ENCODE peak calls at places on chromosomes 13 and 19, in five cellular contexts. S is SK-N-SH, A is lower lobe of right lung, P is sigmoid colon, V is OCI-LY7. O is an unnamed sample.

GRCh38 chr13:100526299-100527030 is 62.1 kb downstream of the GGACT start:
- DNase-seq in V (no peak), S (no peak), P (peak; percentile 28), A (no peak), O (no peak)

GRCh38 chr19:36103842-36104552 is 6.9 kb upstream of the OVOL3 start:
- DNase-seq in V (no peak), S (no peak), P (no peak), A (no peak), O (no peak)

GRCh38 chr13:45621950-45622349 is 6.4 kb upstream of the ERICH6B start:
- DNase-seq in A (no peak), V (no peak), S (no peak), P (no peak), O (no peak)

GRCh38 chr19:47028372-47028672 is 8.7 kb downstream of the NPAS1 start:
- DNase-seq in A (no peak), P (no peak), V (no peak), S (peak; percentile 78), O (no peak)

GRCh38 chr19:48491793-48492123 is 19.9 kb downstream of the LMTK3 start:
- DNase-seq in A (no peak), V (no peak), S (no peak), P (no peak), O (no peak)

GRCh38 chr13:64591981-64592380 is 2638.2 kb downstream of the PCDH9 start:
- DNase-seq in P (no peak), A (no peak), V (no peak), S (no peak), O (no peak)

GRCh38 chr13:79711631-79712030 is 230.7 kb downstream of the NDFIP2 start:
- DNase-seq in V (no peak), S (no peak), P (no peak), A (no peak), O (no peak)

GRCh38 chr13:109655206-109655600 is 131.2 kb downstream of the IRS2 start:
- DNase-seq in A (no peak), P (no peak), V (no peak), S (peak; percentile 61), O (no peak)

GRCh38 chr13:95553614-95554385 is 1.3 kb downstream of the CLDN10 start:
- DNase-seq in P (no peak), S (no peak), V (no peak), A (peak; percentile 48), O (no peak)

GRCh38 chr13:97433727-97434416 is at the start of gene RAP2A:
- DNase-seq in A (peak; percentile 93), P (peak; percentile 96), S (peak; percentile 88), V (peak; percentile 84), O (peak; percentile 93)

GRCh38 chr19:17200408-17201079 is 14.6 kb upstream of the USE1 start:
- DNase-seq in P (no peak), V (no peak), S (peak; percentile 49), A (no peak), O (no peak)

GRCh38 chr19:45340899-45341453 is 426 bp downstream of the KLC3 start:
- DNase-seq in P (no peak), A (no peak), V (no peak), S (no peak), O (no peak)

DNA sequence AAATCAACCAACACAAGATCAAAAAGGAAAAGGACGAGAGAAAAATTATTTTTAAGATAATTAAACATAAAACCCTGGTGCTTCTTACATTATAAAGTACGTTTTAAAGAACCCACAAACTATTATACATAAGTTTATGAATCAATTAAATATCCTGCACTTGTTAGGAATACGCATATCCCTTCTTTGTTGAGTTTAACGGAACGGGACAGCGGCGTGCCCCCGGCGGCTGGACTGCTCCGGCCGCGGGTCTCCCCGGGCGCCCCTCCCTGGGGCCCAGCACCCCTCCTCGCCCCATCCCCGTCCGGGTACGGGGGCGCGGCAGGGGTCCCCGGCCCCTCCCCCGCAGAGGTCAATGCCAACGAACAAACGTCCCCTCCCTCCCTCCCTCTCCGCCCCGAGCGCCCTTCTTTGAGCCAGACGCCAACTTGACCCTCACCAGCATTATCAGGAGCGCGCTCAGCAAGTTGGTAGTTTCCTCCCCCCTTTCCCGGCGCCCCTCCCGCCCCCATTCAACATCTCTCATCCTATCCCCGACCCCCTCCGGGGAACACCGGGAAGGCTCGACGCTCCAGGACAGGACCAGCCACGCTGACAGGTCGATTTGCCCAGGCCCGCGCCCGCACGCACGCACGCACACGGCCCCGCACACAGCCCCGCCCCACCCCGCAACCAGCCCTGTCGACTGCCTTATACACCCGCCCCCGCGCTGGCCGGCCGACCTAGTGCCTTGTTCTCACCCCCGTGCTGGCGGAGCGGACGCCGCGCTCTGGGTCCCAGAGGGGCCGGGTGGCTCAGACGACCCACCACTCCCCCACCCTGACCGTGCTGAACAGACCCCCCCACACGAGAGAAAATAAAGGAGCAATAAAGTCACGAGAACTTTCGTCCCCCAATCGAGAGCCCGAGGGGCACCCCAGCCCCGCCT is 5.1 kb downstream of the LYL1 start:
- DNase-seq in P (peak; percentile 87), A (peak; percentile 85), V (no peak), S (no peak), O (peak; percentile 63)
- TF ChIP-seq CTCF in P (no peak), A (no peak), V (no peak), S (no peak), O (no peak)

DNA sequence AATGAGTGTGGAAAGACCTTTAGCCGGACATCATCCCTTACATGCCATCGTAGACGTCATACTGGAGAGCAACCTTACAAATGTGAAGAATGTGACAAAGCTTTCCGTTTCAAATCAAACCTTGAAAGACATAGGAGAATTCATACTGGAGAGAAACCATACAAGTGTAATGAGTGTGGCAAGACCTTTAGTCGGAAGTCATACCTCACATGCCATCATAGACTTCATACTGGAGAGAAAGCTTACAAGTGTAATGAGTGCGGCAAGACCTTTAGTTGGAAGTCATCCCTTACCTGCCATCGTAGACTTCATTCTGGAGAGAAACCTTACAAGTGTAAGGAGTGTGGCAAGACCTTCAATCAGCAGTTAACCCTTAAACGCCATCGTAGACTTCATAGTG is 11.7 kb upstream of the ZNF813 start:
- DNase-seq in P (no peak), V (no peak), A (no peak), S (no peak), O (no peak)
- H3K9me3 ChIP-seq in P (peaks cover 55% of the 10 kb centered on the region), V (peaks cover 44% of the 10 kb centered on the region), A (peaks cover 74% of the 10 kb centered on the region), S (peaks cover 23% of the 10 kb centered on the region), O (no peaks in the 10 kb centered on the region)

GRCh38 chr19:2335848-2336247 is 7.4 kb downstream of the SPPL2B start:
- DNase-seq in A (no peak), V (no peak), P (no peak), S (no peak), O (no peak)

GRCh38 chr19:2338055-2338615 is 9.7 kb downstream of the SPPL2B start:
- DNase-seq in P (no peak), A (no peak), S (no peak), V (no peak), O (no peak)

GRCh38 chr19:2336528-2337328 is 8.2 kb downstream of the SPPL2B start:
- DNase-seq in S (no peak), P (no peak), A (no peak), V (no peak), O (no peak)

GRCh38 chr19:2338751-2339643 is 10.5 kb downstream of the SPPL2B start:
- DNase-seq in P (no peak), S (no peak), A (no peak), V (no peak), O (no peak)

DNA sequence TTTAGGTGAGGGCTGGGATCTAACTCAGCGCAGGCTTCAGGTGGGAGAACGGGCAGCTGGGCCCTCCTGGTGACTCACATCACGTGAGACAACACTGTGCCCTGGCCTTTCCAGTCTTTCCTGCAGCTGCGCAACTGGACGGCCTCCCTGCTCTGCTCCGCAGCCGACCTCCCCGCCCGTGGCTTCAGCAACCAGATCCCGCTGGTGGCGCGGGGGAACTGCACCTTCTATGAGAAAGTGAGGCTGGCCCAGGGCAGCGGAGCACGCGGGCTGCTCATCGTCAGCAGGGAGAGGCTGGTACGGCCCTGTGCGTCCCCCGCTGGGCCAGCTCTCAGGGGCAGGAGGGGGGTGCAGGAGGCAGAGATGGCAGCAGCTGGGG is 8.8 kb downstream of the SPPL2B start:
- DNase-seq in P (no peak), V (no peak), A (no peak), S (peak; percentile 69), O (no peak)
- TF ChIP-seq CTCF in P (no peak), V (peak; percentile 26), A (no peak), S (no peak), O (no peak)

GRCh38 chr13:43200307-43200706 is 176.9 kb downstream of the DNAJC15 start:
- DNase-seq in S (no peak), V (no peak), P (no peak), A (no peak), O (no peak)
- H3K9me3 ChIP-seq in S (no peaks in the 10 kb centered on the region), V (no peaks in the 10 kb centered on the region), P (no peaks in the 10 kb centered on the region), A (peaks cover 9% of the 10 kb centered on the region), O (no peaks in the 10 kb centered on the region)

DNA sequence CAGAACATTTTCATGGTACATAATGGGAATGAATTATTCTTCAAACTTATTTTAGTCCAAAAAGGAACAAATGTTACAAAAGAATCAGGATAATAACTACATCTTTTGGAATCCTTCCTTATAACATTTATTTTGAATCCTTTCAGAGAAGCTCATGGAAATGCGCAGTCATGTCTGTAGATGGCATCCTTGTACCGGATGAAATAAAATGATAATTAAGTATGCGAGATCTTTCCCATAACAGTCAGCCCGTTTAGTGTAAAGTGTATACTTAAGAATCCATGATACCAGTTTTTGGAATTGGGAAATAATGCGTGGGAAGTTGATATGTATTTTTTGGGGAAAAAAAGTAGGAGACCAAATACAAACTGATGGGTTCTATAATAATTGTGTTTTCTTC is 418.8 kb downstream of the GPC5 start:
- DNase-seq in A (no peak), S (peak; percentile 17), P (no peak), V (no peak), O (no peak)
- TF ChIP-seq CTCF in A (peak; percentile 19), S (peak; percentile 64), P (peak; percentile 55), V (no peak), O (peak; percentile 17)

GRCh38 chr13:113918580-113918979 is 54.7 kb upstream of the GAS6 start:
- DNase-seq in P (no peak), A (no peak), V (no peak), S (no peak), O (no peak)

GRCh38 chr13:113918981-113919646 is 54.8 kb downstream of the C13orf46 start:
- DNase-seq in P (no peak), S (no peak), V (no peak), A (no peak), O (no peak)

GRCh38 chr13:113920173-113920572 is 53.7 kb downstream of the C13orf46 start:
- DNase-seq in A (no peak), S (no peak), P (no peak), V (no peak), O (no peak)

GRCh38 chr13:113920606-113921306 is 53.1 kb downstream of the C13orf46 start:
- DNase-seq in P (no peak), V (no peak), S (no peak), A (no peak), O (no peak)

GRCh38 chr13:113919761-113920160 is 54.1 kb downstream of the C13orf46 start:
- DNase-seq in P (no peak), V (no peak), S (no peak), A (no peak), O (no peak)
- H3K9me3 ChIP-seq in P (peaks cover 3% of the 10 kb centered on the region), V (no peaks in the 10 kb centered on the region), S (no peaks in the 10 kb centered on the region), A (peaks cover 12% of the 10 kb centered on the region), O (no peaks in the 10 kb centered on the region)

DNA sequence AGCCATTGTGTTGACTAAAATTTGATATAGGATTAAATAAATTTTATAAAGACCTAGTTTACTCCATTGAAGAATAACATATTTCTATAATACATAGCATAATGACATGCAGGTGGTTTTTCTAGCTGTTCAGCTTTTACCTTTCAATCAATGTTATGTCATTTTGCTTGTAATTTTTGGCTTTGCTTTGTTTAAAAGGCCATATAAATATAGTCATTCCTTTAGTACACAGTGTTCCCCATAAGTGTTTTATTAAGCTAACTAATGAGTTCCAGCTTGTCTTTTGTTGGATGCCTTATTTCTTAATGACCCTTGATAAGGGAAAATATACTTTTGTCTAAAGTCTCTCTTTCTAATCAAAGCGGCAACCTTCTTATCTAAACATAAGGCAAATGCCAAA is 906.3 kb upstream of the GPC6 start:
- DNase-seq in S (no peak), V (no peak), A (no peak), P (no peak), O (no peak)
- TF ChIP-seq CTCF in S (no peak), V (no peak), A (no peak), P (no peak), O (no peak)

O was measured in right lobe of liver.